ENCODE peak calls at places on chromosomes 6 and 20, in nine cellular contexts. W, H, Z, G, C, U, O, N and T are unnamed samples. For H3K4me1, the result is how much of the 10 kb centered on the place peaks cover.

GRCh38 chr20:53897884-53898557 is 172.4 kb downstream of the BCAS1 start:
- DNase-seq in C (no peak), O (no peak), W (no peak), G (no peak), H (no peak), Z (no peak), N (no peak), U (no peak), T (no peak)

GRCh38 chr20:11229772-11230171 is 556.0 kb upstream of the JAG1 start:
- DNase-seq in Z (no peak), W (peak), O (peak), U (no peak), N (peak), G (peak), C (peak), H (peak), T (peak)

GRCh38 chr20:39563406-39563805 is 601.3 kb downstream of the DHX35 start:
- DNase-seq in C (no peak), Z (no peak), O (no peak), G (no peak), U (no peak), W (no peak), H (no peak), N (no peak), T (no peak)

GRCh38 chr20:44098657-44099056 is 88.3 kb downstream of the JPH2 start:
- DNase-seq in O (no peak), C (no peak), G (no peak), Z (no peak), N (no peak), W (no peak), H (no peak), U (no peak), T (no peak)

GRCh38 chr20:35243317-35243716 is 16.8 kb downstream of the MMP24 start:
- DNase-seq in U (no peak), O (no peak), W (no peak), C (no peak), Z (no peak), H (no peak), N (no peak), G (no peak), T (no peak)

GRCh38 chr20:16803965-16804792 is 56.0 kb downstream of the OTOR start:
- DNase-seq in N (peak), O (peak), U (peak), W (peak), H (peak), C (peak), Z (no peak), G (peak), T (peak)

GRCh38 chr20:50724851-50725721 is 6.3 kb upstream of the PARD6B start:
- DNase-seq in H (peak), O (no peak), G (peak), N (peak), Z (no peak), W (peak), C (peak), U (no peak), T (peak)

GRCh38 chr20:50551288-50551687 is 41.1 kb downstream of the PTPN1 start:
- DNase-seq in N (no peak), G (no peak), U (no peak), Z (no peak), O (no peak), H (no peak), W (no peak), C (no peak), T (no peak)

GRCh38 chr20:5751856-5752255 is 1.7 kb downstream of the SHLD1 start:
- DNase-seq in H (peak), W (no peak), C (no peak), G (no peak), Z (no peak), N (no peak), U (peak), O (peak), T (no peak)

GRCh38 chr20:58717278-58718091 is 24.9 kb downstream of the NPEPL1 start:
- DNase-seq in H (peak), G (no peak), O (peak), N (no peak), U (no peak), C (no peak), Z (peak), W (no peak), T (peak)

GRCh38 chr20:48722002-48722731 is 105.6 kb downstream of the PREX1 start:
- DNase-seq in Z (no peak), H (peak), G (peak), C (no peak), O (no peak), U (no peak), N (no peak), W (no peak), T (no peak)

GRCh38 chr6:29564875-29565274 is 5.3 kb upstream of the UBD start:
- DNase-seq in O (no peak), N (no peak), U (no peak), Z (no peak), H (no peak), G (no peak), W (no peak), C (no peak), T (no peak)

GRCh38 chr20:61573415-61574305 is 321.6 kb downstream of the CDH4 start:
- DNase-seq in W (no peak), U (peak), C (no peak), O (no peak), Z (no peak), H (no peak), N (no peak), G (no peak), T (no peak)

GRCh38 chr6:168200571-168201134 is 118.9 kb downstream of the DACT2 start:
- DNase-seq in O (no peak), G (no peak), U (peak), Z (no peak), H (no peak), W (peak), C (no peak), N (no peak), T (no peak)

GRCh38 chr6:107173779-107174178 is 58.5 kb upstream of the BEND3 start:
- DNase-seq in C (no peak), U (no peak), N (no peak), Z (no peak), H (no peak), O (no peak), W (no peak), G (peak), T (no peak)

GRCh38 chr20:50817776-50818172 is 22.9 kb downstream of the BCAS4 start:
- DNase-seq in O (no peak), N (no peak), H (no peak), W (no peak), Z (no peak), U (no peak), C (no peak), G (no peak), T (no peak)

GRCh38 chr20:41011551-41012067 is 17.0 kb upstream of the TOP1 start:
- DNase-seq in O (no peak), H (no peak), N (no peak), C (no peak), G (no peak), U (no peak), Z (no peak), W (no peak), T (no peak)

GRCh38 chr6:70118670-70119069 is 184.2 kb downstream of the COL9A1 start:
- DNase-seq in N (no peak), U (no peak), H (no peak), Z (no peak), C (no peak), G (no peak), W (no peak), O (peak), T (no peak)

GRCh38 chr20:63895886-63896135 is 885 bp downstream of the DNAJC5 start:
- DNase-seq in G (peak), N (no peak), O (no peak), C (no peak), Z (no peak), U (no peak), H (no peak), W (no peak), T (no peak)

GRCh38 chr20:23235173-23236027 is 115.2 kb upstream of the NXT1 start:
- DNase-seq in C (peak), G (peak), H (peak), O (no peak), Z (no peak), N (peak), W (peak), U (no peak), T (peak)

GRCh38 chr20:56799187-56799586 is 170.1 kb downstream of the TFAP2C start:
- DNase-seq in U (no peak), O (no peak), W (no peak), G (no peak), C (no peak), H (no peak), N (no peak), Z (no peak), T (no peak)

GRCh38 chr6:134689177-134689576 is 260.7 kb downstream of the ALDH8A1 start:
- DNase-seq in H (no peak), O (no peak), G (no peak), N (no peak), W (no peak), Z (no peak), C (no peak), U (no peak), T (peak)

GRCh38 chr20:49657118-49657901 is 56.4 kb downstream of the B4GALT5 start:
- DNase-seq in Z (no peak), G (peak), N (no peak), H (no peak), C (no peak), O (no peak), W (no peak), U (no peak), T (no peak)

GRCh38 chr6:46652603-46653438 is at the start of the genes CYP39A1 and SLC25A27:
- DNase-seq in U (peak), N (peak), H (peak), W (peak), G (peak), C (peak), O (peak), Z (no peak), T (peak)

GRCh38 chr20:8568068-8568467 is 436.0 kb downstream of the PLCB1 start:
- DNase-seq in Z (no peak), W (no peak), G (peak), H (no peak), O (no peak), U (no peak), N (no peak), C (no peak), T (no peak)

GRCh38 chr6:68777956-68778355 is 142.9 kb downstream of the ADGRB3 start:
- DNase-seq in O (no peak), G (peak), C (no peak), N (no peak), H (peak), U (no peak), W (peak), Z (no peak), T (no peak)

GRCh38 chr6:138814179-138814834 is 18.4 kb downstream of the ECT2L start:
- DNase-seq in H (no peak), O (no peak), C (no peak), W (no peak), Z (no peak), N (no peak), U (no peak), G (no peak), T (no peak)

GRCh38 chr6:21946298-21946783 is 350.5 kb downstream of the PRL start:
- DNase-seq in N (no peak), W (no peak), Z (no peak), C (no peak), O (no peak), G (peak), U (no peak), H (no peak), T (no peak)

GRCh38 chr20:38127011-38127621 is 38.0 kb downstream of the TGM2 start:
- DNase-seq in N (no peak), O (no peak), H (peak), U (peak), Z (no peak), W (peak), G (peak), C (no peak), T (no peak)

GRCh38 chr20:2768632-2769015 is 31.8 kb downstream of the CPXM1 start:
- DNase-seq in N (no peak), W (no peak), U (no peak), H (no peak), G (no peak), O (no peak), C (no peak), Z (no peak), T (no peak)

GRCh38 chr6:31822038-31822821 is 5.3 kb upstream of the HSPA1B start:
- DNase-seq in G (peak), U (peak), Z (no peak), O (peak), H (peak), N (peak), W (peak), C (peak), T (peak)

GRCh38 chr6:89375427-89375868 is 22.9 kb upstream of the UBE2J1 start:
- DNase-seq in N (no peak), G (no peak), C (peak), H (peak), U (peak), Z (no peak), O (peak), W (no peak), T (peak)

GRCh38 chr20:41889125-41889870 is 271.1 kb upstream of the CHD6 start:
- DNase-seq in C (no peak), G (no peak), N (no peak), U (no peak), H (peak), Z (no peak), O (no peak), W (no peak), T (no peak)

GRCh38 chr20:62778058-62778457 is 18.2 kb upstream of the MRGBP start:
- DNase-seq in H (no peak), W (no peak), O (no peak), U (no peak), C (no peak), N (no peak), G (no peak), Z (no peak), T (no peak)

GRCh38 chr6:51093899-51094665 is 275.4 kb downstream of the TFAP2B start:
- DNase-seq in N (no peak), U (no peak), W (no peak), Z (no peak), O (no peak), H (no peak), G (no peak), C (no peak), T (no peak)

GRCh38 chr6:157019733-157020132 is 242.6 kb downstream of the ARID1B start:
- DNase-seq in Z (no peak), U (no peak), W (no peak), G (peak), O (no peak), N (no peak), H (no peak), C (no peak), T (no peak)
- H3K27ac ChIP-seq in Z (peak), U (peak), W (no peak), G (peak), O (no peak), N (peak), H (peak), C (no peak), T (peak)

DNA sequence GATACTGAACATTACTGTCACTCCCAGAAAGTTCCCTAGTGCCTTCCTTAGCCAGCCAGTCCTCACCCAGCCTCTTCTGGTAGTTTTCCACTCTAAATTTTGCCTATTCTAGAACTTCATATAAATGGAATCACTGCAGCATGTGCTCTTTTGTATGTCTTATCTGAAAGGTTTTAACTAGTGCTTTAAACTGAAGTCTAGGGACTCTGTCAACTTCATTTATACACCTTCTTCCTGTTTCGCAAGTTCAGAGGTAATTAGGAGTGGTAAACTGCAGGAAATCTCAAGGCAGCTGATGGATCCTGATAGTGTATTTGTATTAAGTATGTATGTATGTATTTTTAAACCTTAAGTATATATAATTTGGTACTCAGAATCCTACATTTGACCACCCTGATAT is 94.3 kb downstream of the TCP11 start:
- DNase-seq in O (no peak), H (no peak), N (no peak), C (no peak), U (no peak), G (peak), Z (no peak), W (no peak), T (no peak)
- H3K4me1 ChIP-seq in O (under half), H (half or more), N (under half), C (half or more), U (under half), G (half or more), Z (half or more), W (under half), T (half or more)

DNA sequence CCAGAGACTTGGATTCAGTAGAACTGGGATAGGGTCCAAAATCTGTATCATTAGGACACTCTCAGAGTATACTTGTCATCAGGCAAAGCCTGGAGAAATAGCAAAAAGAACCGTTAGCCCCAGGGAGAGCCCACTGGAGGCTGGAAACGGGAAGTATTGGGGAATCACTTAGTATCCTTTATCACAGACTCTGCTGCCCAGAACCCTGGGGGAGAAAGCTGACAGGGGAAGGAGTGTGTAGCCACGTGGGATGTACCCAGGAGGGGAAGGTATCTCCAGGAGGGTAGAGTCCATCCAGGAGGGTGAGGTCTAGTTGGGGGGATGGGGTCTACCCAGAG is 107.2 kb downstream of the LY86 start:
- DNase-seq in G (peak), H (no peak), O (no peak), C (no peak), U (no peak), Z (no peak), W (no peak), N (no peak), T (no peak)
- H3K27ac ChIP-seq in G (no peak), H (no peak), O (no peak), C (peak), U (peak), Z (peak), W (no peak), N (peak), T (peak)

GRCh38 chr6:3388786-3389185 is 68.1 kb downstream of the SLC22A23 start:
- DNase-seq in Z (no peak), U (no peak), N (no peak), W (no peak), H (no peak), G (no peak), O (no peak), C (no peak), T (no peak)
- H3K4me1 ChIP-seq in Z (half or more), U (under half), N (under half), W (under half), H (under half), G (half or more), O (under half), C (under half), T (under half)

GRCh38 chr20:36462440-36463211 is 78.7 kb upstream of the MYL9 start:
- DNase-seq in C (peak), H (peak), N (peak), O (peak), U (peak), Z (no peak), W (peak), G (peak), T (peak)
- H3K27ac ChIP-seq in C (peak), H (peak), N (peak), O (peak), U (peak), Z (peak), W (peak), G (peak), T (peak)

DNA sequence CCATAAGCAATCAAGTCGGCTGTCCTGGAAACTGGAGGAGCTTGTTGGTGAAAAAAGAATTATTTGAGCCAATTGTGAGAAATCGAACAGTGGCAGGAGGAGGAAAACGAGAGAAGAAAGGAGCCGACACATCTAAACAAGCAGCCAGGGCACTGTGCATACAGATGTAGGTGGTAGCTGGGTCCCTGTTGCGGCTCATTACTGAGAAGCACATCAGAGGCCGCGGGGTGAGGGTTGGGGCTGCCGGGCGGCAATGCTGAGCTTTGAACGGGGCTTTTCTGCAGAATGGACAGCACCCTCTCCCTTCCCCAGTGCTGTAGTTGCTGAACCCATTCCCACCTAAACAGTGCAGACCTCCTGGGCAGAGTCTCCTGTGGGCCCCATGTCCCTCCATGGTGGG is 4.1 kb upstream of the LEMD2 start:
- DNase-seq in Z (no peak), C (no peak), U (no peak), N (no peak), W (no peak), G (no peak), H (no peak), O (no peak), T (no peak)
- H3K4me1 ChIP-seq in Z (under half), C (under half), U (under half), N (under half), W (under half), G (under half), H (under half), O (under half), T (under half)